ENCODE peak calls at places on chromosome 19, in nine cellular contexts. W is amygdala; R is ELR; O is fibroblast of lung; L is stimulated activated CD4-positive, alpha-beta T cell treated with anti-CD3 and anti-CD28 coated beads, Interleukin-1b, Interleukin-23, amount 100 ng/mL, for 48 hours; J is HCEC 1CT; A is fibroblast of mammary gland; Q is glutamatergic neuron; N is naive thymus-derived CD4-positive, alpha-beta T cell. G is an unnamed sample.
A peak's percentile ranks its signal among the peaks of the same experiment; 100 is the strongest.

GRCh38 chr19:52896431-52897148 is 845 bp downstream of the ZNF320 start:
- DNase-seq in W (peak; percentile 10), R (peak; percentile 41), O (peak; percentile 10), L (no peak), J (peak; percentile 1), A (peak; percentile 27), Q (peak; percentile 50), N (no peak), G (no peak)

GRCh38 chr19:43439183-43440063 is 24.7 kb downstream of the TEX101 start:
- DNase-seq in W (no peak), R (peak; percentile 92), O (peak; percentile 35), L (no peak), J (peak; percentile 60), A (peak; percentile 83), Q (no peak), N (peak; percentile 85), G (no peak)

GRCh38 chr19:29875931-29876330 is 64.1 kb downstream of the CCNE1 start:
- DNase-seq in W (no peak), R (no peak), O (no peak), L (no peak), J (no peak), A (no peak), Q (no peak), N (no peak), G (no peak)

GRCh38 chr19:42420055-42420544 is 7.1 kb downstream of the LIPE start:
- DNase-seq in W (no peak), R (peak; percentile 66), O (peak; percentile 53), L (peak; percentile 79), J (peak; percentile 58), A (peak; percentile 58), Q (peak; percentile 66), N (peak; percentile 56), G (no peak)

GRCh38 chr19:37007587-37008220 is 70.5 kb upstream of the ZNF420 start:
- DNase-seq in W (peak; percentile 7), R (no peak), O (peak; percentile 71), L (peak; percentile 44), J (no peak), A (peak; percentile 67), Q (peak; percentile 50), N (peak; percentile 25), G (peak; percentile 55)

GRCh38 chr19:16849168-16849567 is 20.0 kb downstream of the SIN3B start:
- DNase-seq in W (no peak), R (peak; percentile 92), O (peak; percentile 80), L (no peak), J (peak; percentile 68), A (peak; percentile 79), Q (no peak), N (no peak), G (no peak)

GRCh38 chr19:1855040-1855827 is 7.0 kb upstream of the REXO1 start:
- DNase-seq in W (peak; percentile 68), R (peak; percentile 91), O (peak; percentile 91), L (peak; percentile 85), J (peak; percentile 92), A (peak; percentile 65), Q (peak; percentile 98), N (peak; percentile 58), G (no peak)

GRCh38 chr19:11174336-11174735 is 18.8 kb upstream of the SPC24 start:
- DNase-seq in W (no peak), R (no peak), O (no peak), L (no peak), J (no peak), A (no peak), Q (no peak), N (no peak), G (no peak)

GRCh38 chr19:53980553-53981407 is 10.7 kb upstream of the CACNG6 start:
- DNase-seq in W (peak; percentile 52), R (peak; percentile 74), O (peak; percentile 4), L (no peak), J (no peak), A (peak; percentile 12), Q (peak; percentile 59), N (no peak), G (no peak)

GRCh38 chr19:46347985-46348384 is 1.1 kb downstream of the PPP5C start:
- DNase-seq in W (no peak), R (no peak), O (no peak), L (no peak), J (no peak), A (no peak), Q (no peak), N (no peak), G (no peak)

GRCh38 chr19:18478545-18479311 is 40.8 kb upstream of the ISYNA1 start:
- DNase-seq in W (no peak), R (peak; percentile 96), O (peak; percentile 84), L (peak; percentile 86), J (peak; percentile 93), A (peak; percentile 87), Q (no peak), N (no peak), G (peak; percentile 59)

GRCh38 chr19:48806518-48806817 is 4.4 kb downstream of the BCAT2 start:
- DNase-seq in W (no peak), R (peak; percentile 64), O (no peak), L (peak; percentile 39), J (no peak), A (no peak), Q (peak; percentile 63), N (peak; percentile 26), G (no peak)

GRCh38 chr19:31583148-31583547 is 233.9 kb upstream of the TSHZ3 start:
- DNase-seq in W (no peak), R (no peak), O (peak; percentile 82), L (no peak), J (no peak), A (no peak), Q (no peak), N (no peak), G (no peak)

GRCh38 chr19:15684828-15685227 is 11.9 kb downstream of the CYP4F12 start:
- DNase-seq in W (no peak), R (no peak), O (no peak), L (no peak), J (no peak), A (no peak), Q (no peak), N (no peak), G (no peak)

GRCh38 chr19:15249560-15249874 is 17.3 kb upstream of the EPHX3 start:
- DNase-seq in W (no peak), R (no peak), O (no peak), L (no peak), J (peak; percentile 28), A (no peak), Q (no peak), N (no peak), G (no peak)

GRCh38 chr19:42879613-42880012 is at the start of gene PSG1:
- DNase-seq in W (no peak), R (no peak), O (no peak), L (no peak), J (no peak), A (no peak), Q (no peak), N (no peak), G (no peak)

GRCh38 chr19:19464339-19465098 is 50.8 kb downstream of the TSSK6 start:
- DNase-seq in W (no peak), R (no peak), O (peak; percentile 78), L (no peak), J (no peak), A (peak; percentile 75), Q (no peak), N (no peak), G (no peak)

GRCh38 chr19:51161266-51161665 is 19.2 kb downstream of the SIGLEC7 start:
- DNase-seq in W (no peak), R (no peak), O (no peak), L (no peak), J (no peak), A (no peak), Q (no peak), N (no peak), G (no peak)

GRCh38 chr19:10603873-10604459 is 16.9 kb upstream of the AP1M2 start:
- DNase-seq in W (no peak), R (no peak), O (no peak), L (peak; percentile 23), J (no peak), A (peak; percentile 7), Q (no peak), N (peak; percentile 64), G (no peak)

G was measured in dorsolateral prefrontal cortex.